ENCODE peak calls at places on chromosome 2, in eight cellular contexts. Z, G, M, R, H, X, W and S are unnamed samples.

GRCh38 chr2:37919631-37920032 is 5.5 kb upstream of the RMDN2 start:
- DNase-seq in G (no peak), H (no peak), Z (no peak), W (no peak), M (no peak), R (peak; percentile 43), X (no peak), S (no peak)

GRCh38 chr2:20595439-20596192 is 55.3 kb downstream of the HS1BP3 start:
- DNase-seq in Z (peak; percentile 54), R (no peak), X (peak; percentile 28), M (no peak), W (peak; percentile 15), H (peak; percentile 35), G (no peak), S (peak; percentile 53)

GRCh38 chr2:16318474-16319195 is 347.0 kb downstream of the CYRIA start:
- DNase-seq in W (no peak), H (no peak), M (no peak), X (peak; percentile 46), R (no peak), Z (no peak), G (no peak), S (no peak)

GRCh38 chr2:41697389-41697788 is 350.4 kb upstream of the PKDCC start:
- DNase-seq in M (no peak), G (no peak), X (no peak), Z (no peak), H (no peak), W (no peak), R (no peak), S (no peak)

GRCh38 chr2:121066526-121066925 is 218.5 kb downstream of the TFCP2L1 start:
- DNase-seq in W (no peak), H (no peak), Z (no peak), M (no peak), X (no peak), G (no peak), R (no peak), S (no peak)

GRCh38 chr2:113240915-113241911 is 37.5 kb downstream of the PAX8 start:
- DNase-seq in G (no peak), X (peak; percentile 56), R (no peak), M (no peak), H (peak; percentile 85), Z (no peak), W (peak; percentile 100), S (peak; percentile 77)

GRCh38 chr2:143078106-143078505 is 51.1 kb upstream of the ARHGAP15 start:
- DNase-seq in G (no peak), W (no peak), X (no peak), M (no peak), Z (no peak), H (no peak), R (no peak), S (no peak)

GRCh38 chr2:69789762-69790600 is 39.5 kb upstream of the GMCL1 start:
- DNase-seq in W (no peak), Z (no peak), M (peak; percentile 10), G (no peak), H (peak; percentile 40), R (no peak), X (no peak), S (no peak)

GRCh38 chr2:200383380-200384110 is 77.1 kb downstream of the SPATS2L start:
- DNase-seq in X (no peak), H (no peak), G (peak; percentile 55), W (peak; percentile 64), M (peak; percentile 54), R (no peak), Z (no peak), S (no peak)

GRCh38 chr2:3491306-3491705 is 28.0 kb downstream of the ADI1 start:
- DNase-seq in Z (peak; percentile 10), M (no peak), G (no peak), H (no peak), X (no peak), W (no peak), R (no peak), S (peak; percentile 37)

GRCh38 chr2:71129891-71130324 is at the start of gene MCEE:
- DNase-seq in W (peak; percentile 92), M (peak; percentile 94), X (peak; percentile 91), R (peak; percentile 92), G (peak; percentile 95), H (peak; percentile 87), Z (peak; percentile 94), S (peak; percentile 94)

GRCh38 chr2:128817171-128817570 is 498.5 kb upstream of the HS6ST1 start:
- DNase-seq in X (no peak), W (no peak), R (no peak), M (no peak), H (no peak), Z (no peak), G (no peak), S (no peak)

GRCh38 chr2:195413422-195413821 is 243.6 kb upstream of the SLC39A10 start:
- DNase-seq in Z (no peak), W (no peak), G (no peak), X (no peak), M (no peak), H (no peak), R (no peak), S (no peak)

GRCh38 chr2:101004671-101005325 is 2.7 kb downstream of the RPL31 start:
- DNase-seq in H (no peak), X (no peak), W (no peak), G (no peak), R (no peak), Z (no peak), M (no peak), S (no peak)

GRCh38 chr2:99900589-99900988 is 241.8 kb downstream of the AFF3 start:
- DNase-seq in H (no peak), M (peak; percentile 72), R (peak; percentile 25), Z (no peak), G (peak; percentile 29), X (no peak), W (no peak), S (no peak)

GRCh38 chr2:23134726-23135125 is 250.3 kb upstream of the KLHL29 start:
- DNase-seq in R (no peak), H (no peak), X (no peak), Z (no peak), G (no peak), W (no peak), M (no peak), S (no peak)